ENCODE peak calls at places on chromosome 14, in eight cellular contexts. W is thoracic aorta, T is posterior vena cava, X is NCI-H1092, Z is HuH-7, U is Daoy, A is DMS 273 treated with DMSO at 0.1 percent for 48 hours, Y is PC-3. I is an unnamed sample.

GRCh38 chr14:68696721-68697495 is 96.0 kb downstream of the ZFP36L1 start:
- DNase-seq in Z (no peak), W (no peak), X (no peak), A (no peak), Y (no peak), T (peak; percentile 47), U (no peak), I (no peak)

GRCh38 chr14:52348279-52348678 is 34.2 kb downstream of the PTGER2 start:
- DNase-seq in W (no peak), A (no peak), Y (peak; percentile 79), Z (no peak), T (no peak), X (no peak), U (peak; percentile 20), I (no peak)

GRCh38 chr14:95524706-95525512 is 8.5 kb upstream of the SYNE3 start:
- DNase-seq in X (no peak), Y (peak; percentile 44), Z (no peak), W (no peak), T (no peak), A (no peak), U (no peak), I (no peak)

GRCh38 chr14:44497148-44497547 is 9.9 kb downstream of the FSCB start:
- DNase-seq in T (no peak), Z (no peak), A (no peak), W (no peak), U (no peak), X (no peak), Y (no peak), I (no peak)

GRCh38 chr14:53842938-53843337 is 113.7 kb downstream of the BMP4 start:
- DNase-seq in W (no peak), X (no peak), Y (peak; percentile 88), U (peak; percentile 52), Z (peak; percentile 11), T (no peak), A (no peak), I (no peak)

GRCh38 chr14:97634786-97635185 is 837.6 kb downstream of the VRK1 start:
- DNase-seq in W (no peak), T (no peak), Y (peak; percentile 26), Z (no peak), U (peak; percentile 61), X (no peak), A (no peak), I (peak; percentile 7)

GRCh38 chr14:74867673-74868072 is 8.3 kb downstream of the PROX2 start:
- DNase-seq in W (no peak), T (no peak), A (no peak), X (no peak), Z (no peak), Y (no peak), U (no peak), I (peak; percentile 23)

GRCh38 chr14:44396226-44396625 is 110.9 kb downstream of the FSCB start:
- DNase-seq in Z (no peak), X (no peak), A (no peak), W (no peak), T (no peak), U (no peak), Y (no peak), I (no peak)

GRCh38 chr14:85463512-85463911 is 66.4 kb upstream of the FLRT2 start:
- DNase-seq in Y (no peak), A (no peak), T (no peak), U (no peak), Z (no peak), X (peak; percentile 0), W (no peak), I (no peak)

GRCh38 chr14:89534896-89535615 is 118.0 kb upstream of the FOXN3 start:
- DNase-seq in U (no peak), Y (no peak), A (no peak), Z (no peak), X (no peak), W (no peak), T (no peak), I (no peak)

GRCh38 chr14:68782091-68782981 is 10.5 kb downstream of the ZFP36L1 start:
- DNase-seq in T (peak; percentile 62), U (peak; percentile 64), Y (no peak), Z (no peak), A (no peak), X (no peak), W (no peak), I (peak; percentile 37)

GRCh38 chr14:68379510-68380303 is 413.2 kb downstream of the ZFP36L1 start:
- DNase-seq in X (peak; percentile 13), Y (peak; percentile 98), Z (no peak), W (no peak), U (peak; percentile 72), T (no peak), A (no peak), I (no peak)

GRCh38 chr14:62027958-62028357 is 265.7 kb downstream of the SNAPC1 start:
- DNase-seq in Y (no peak), T (no peak), A (no peak), U (no peak), W (no peak), X (no peak), Z (no peak), I (no peak)

GRCh38 chr14:77660754-77661153 is 44.3 kb upstream of the SPTLC2 start:
- DNase-seq in U (peak; percentile 40), Y (no peak), Z (no peak), X (peak; percentile 82), T (no peak), W (no peak), A (peak; percentile 56), I (no peak)

GRCh38 chr14:94593749-94594431 is 12.7 kb downstream of the SERPINA5 start:
- DNase-seq in X (no peak), Z (peak; percentile 76), Y (no peak), U (no peak), W (no peak), T (peak; percentile 57), A (no peak), I (no peak)

GRCh38 chr14:100780246-100780645 is 45.7 kb upstream of the MEG3 start:
- DNase-seq in X (no peak), T (peak; percentile 49), U (no peak), A (no peak), Z (no peak), Y (no peak), W (no peak), I (no peak)

GRCh38 chr14:65109357-65109756 is 7.0 kb upstream of the MAX start:
- DNase-seq in Z (no peak), U (no peak), W (no peak), X (no peak), T (no peak), Y (no peak), A (no peak), I (no peak)

GRCh38 chr14:102424520-102424919 is 61.8 kb downstream of the TECPR2 start:
- DNase-seq in U (no peak), W (no peak), Z (no peak), X (no peak), T (no peak), A (no peak), Y (no peak), I (no peak)

GRCh38 chr14:54909763-54910162 is 7.1 kb upstream of the GCH1 start:
- DNase-seq in X (no peak), U (no peak), Y (no peak), W (no peak), A (no peak), Z (no peak), T (no peak), I (no peak)

GRCh38 chr14:104555621-104556255 is 23.8 kb upstream of the C14orf180 start:
- DNase-seq in W (no peak), Z (no peak), A (no peak), T (peak; percentile 53), X (no peak), Y (no peak), U (no peak), I (no peak)

GRCh38 chr14:104090071-104090748 is 4.7 kb downstream of the ASPG start:
- DNase-seq in A (no peak), T (peak; percentile 69), X (no peak), Z (no peak), U (no peak), Y (no peak), W (no peak), I (no peak)

GRCh38 chr14:32477406-32477805 is 148.3 kb downstream of the AKAP6 start:
- DNase-seq in Z (no peak), T (no peak), U (no peak), Y (no peak), W (no peak), A (no peak), X (no peak), I (no peak)

GRCh38 chr14:75315143-75315542 is 36.5 kb downstream of the FOS start:
- DNase-seq in X (peak; percentile 63), A (no peak), Z (no peak), T (no peak), Y (peak; percentile 69), W (no peak), U (peak; percentile 73), I (no peak)

GRCh38 chr14:24840204-24840893 is 206.4 kb upstream of the GZMB start:
- DNase-seq in Y (no peak), T (no peak), A (no peak), Z (no peak), U (no peak), W (no peak), X (no peak), I (no peak)

GRCh38 chr14:88995437-88996198 is 171.2 kb downstream of the TTC8 start:
- DNase-seq in T (no peak), W (no peak), Y (peak; percentile 84), U (peak; percentile 65), X (no peak), Z (no peak), A (no peak), I (no peak)

GRCh38 chr14:100286484-100287191 is 19.6 kb downstream of the SLC25A29 start:
- DNase-seq in Z (no peak), U (no peak), X (no peak), W (no peak), Y (no peak), T (peak; percentile 80), A (no peak), I (no peak)

GRCh38 chr14:66487159-66487558 is 988 bp downstream of the CCDC196 start:
- DNase-seq in T (no peak), A (no peak), Z (no peak), X (no peak), W (no peak), U (no peak), Y (no peak), I (no peak)

GRCh38 chr14:106562451-106562850 is 1036.1 kb downstream of the TMEM121 start:
- DNase-seq in T (no peak), Z (no peak), X (no peak), U (no peak), Y (no peak), W (no peak), A (no peak), I (no peak)

GRCh38 chr14:95998656-95999055 is 40.5 kb upstream of the C14orf132 start:
- DNase-seq in A (peak; percentile 5), T (no peak), Z (no peak), Y (peak; percentile 33), W (no peak), U (peak; percentile 21), X (peak; percentile 7), I (no peak)

GRCh38 chr14:32300146-32300545 is 29.0 kb upstream of the AKAP6 start:
- DNase-seq in T (no peak), Z (no peak), Y (no peak), W (no peak), X (peak; percentile 34), A (no peak), U (no peak), I (no peak)

GRCh38 chr14:65255029-65255545 is 152.8 kb upstream of the MAX start:
- DNase-seq in W (no peak), Y (peak; percentile 96), A (no peak), Z (no peak), U (peak; percentile 90), X (no peak), T (no peak), I (no peak)

GRCh38 chr14:57847096-57847495 is 18.8 kb downstream of the SLC35F4 start:
- DNase-seq in Y (no peak), U (no peak), T (no peak), A (no peak), Z (no peak), X (no peak), W (no peak), I (no peak)

GRCh38 chr14:94041551-94042346 is 15.6 kb downstream of the OTUB2 start:
- DNase-seq in Y (no peak), X (no peak), U (no peak), T (peak; percentile 87), A (no peak), Z (no peak), W (no peak), I (no peak)